ENCODE peak calls at places on chromosomes 2 and 18, in ten cellular contexts. D, C, F, N, X, W, K, O, Z and R are unnamed samples.
A peak's percentile ranks its signal among the peaks of the same experiment; 100 is the strongest.

GRCh38 chr2:162073776-162074578 is at the start of gene DPP4:
- DNase-seq in K (peak; percentile 17), C (no peak), W (no peak), X (peak; percentile 60), F (no peak), Z (peak; percentile 66), O (peak; percentile 22), N (peak; percentile 65), D (peak; percentile 81), R (peak; percentile 72)

GRCh38 chr2:64707276-64707675 is 53.6 kb upstream of the SERTAD2 start:
- DNase-seq in Z (no peak), O (no peak), X (no peak), W (no peak), F (no peak), D (no peak), K (no peak), C (no peak), N (no peak), R (no peak)

GRCh38 chr2:152065945-152066344 is 32.9 kb downstream of the CACNB4 start:
- DNase-seq in W (no peak), C (no peak), X (no peak), F (no peak), O (no peak), Z (no peak), D (no peak), N (no peak), K (no peak), R (no peak)

GRCh38 chr2:23500836-23501235 is 115.9 kb downstream of the KLHL29 start:
- DNase-seq in N (no peak), Z (no peak), W (no peak), X (no peak), D (no peak), O (no peak), K (no peak), F (no peak), C (no peak), R (no peak)

GRCh38 chr2:55159037-55159651 is 72.9 kb downstream of the CLHC1 start:
- DNase-seq in X (no peak), Z (no peak), O (no peak), W (peak; percentile 34), F (no peak), D (peak; percentile 69), K (no peak), C (peak; percentile 28), N (peak; percentile 73), R (peak; percentile 78)

GRCh38 chr2:110097506-110098220 is 18.0 kb downstream of the MALL start:
- DNase-seq in F (no peak), X (no peak), W (no peak), O (no peak), Z (peak; percentile 13), D (peak; percentile 78), K (no peak), N (no peak), C (no peak), R (no peak)

GRCh38 chr2:67453365-67453764 is 56.2 kb downstream of the ETAA1 start:
- DNase-seq in C (no peak), N (no peak), W (no peak), K (no peak), O (peak; percentile 70), Z (no peak), F (no peak), D (no peak), X (no peak), R (no peak)

GRCh38 chr2:55158111-55158814 is 73.8 kb downstream of the CLHC1 start:
- DNase-seq in W (no peak), K (no peak), F (no peak), D (no peak), X (no peak), Z (no peak), N (no peak), C (no peak), O (no peak), R (no peak)

GRCh38 chr18:70376137-70376913 is 87.5 kb downstream of the SOCS6 start:
- DNase-seq in X (no peak), F (no peak), O (no peak), D (no peak), C (no peak), K (no peak), W (no peak), N (no peak), Z (no peak), R (no peak)

GRCh38 chr18:56648307-56648706 is 2.9 kb upstream of the WDR7 start:
- DNase-seq in X (no peak), Z (no peak), C (no peak), D (no peak), F (no peak), K (no peak), W (no peak), O (no peak), N (no peak), R (no peak)

GRCh38 chr2:46632349-46632748 is 153.0 kb downstream of the TMEM247 start:
- DNase-seq in X (peak; percentile 24), N (no peak), D (no peak), W (peak; percentile 8), F (peak; percentile 36), Z (no peak), C (no peak), K (no peak), O (peak; percentile 77), R (no peak)

GRCh38 chr2:116809074-116809473 is 1005.4 kb upstream of the DDX18 start:
- DNase-seq in X (no peak), W (no peak), D (no peak), Z (no peak), C (no peak), F (no peak), N (no peak), K (no peak), O (no peak), R (no peak)

GRCh38 chr2:128322651-128323491 is 4.2 kb upstream of the HS6ST1 start:
- DNase-seq in O (no peak), W (no peak), F (peak; percentile 19), Z (peak; percentile 57), X (no peak), D (peak; percentile 74), C (no peak), N (peak; percentile 58), K (no peak), R (peak; percentile 75)

GRCh38 chr2:70936165-70936978 is 672 bp downstream of the ATP6V1B1 start:
- DNase-seq in F (no peak), X (no peak), Z (peak; percentile 20), C (peak; percentile 24), O (no peak), D (no peak), N (no peak), K (no peak), W (no peak), R (no peak)

GRCh38 chr2:4219571-4219970 is 516.2 kb downstream of the DCDC2C start:
- DNase-seq in K (no peak), W (no peak), F (no peak), N (no peak), Z (no peak), C (no peak), X (peak; percentile 3), O (no peak), D (no peak), R (no peak)

GRCh38 chr2:170276926-170277571 is 99.1 kb downstream of the MYO3B start:
- DNase-seq in O (no peak), D (no peak), K (no peak), F (no peak), W (no peak), C (no peak), X (peak; percentile 32), N (no peak), Z (no peak), R (no peak)

GRCh38 chr2:96538487-96539214 is 2.1 kb downstream of the ARID5A start:
- DNase-seq in Z (peak; percentile 91), X (peak; percentile 40), N (peak; percentile 89), K (peak; percentile 78), F (no peak), O (no peak), W (no peak), C (no peak), D (peak; percentile 87), R (peak; percentile 86)

GRCh38 chr2:9174771-9175441 is 31.7 kb upstream of the ASAP2 start:
- DNase-seq in O (peak; percentile 92), D (no peak), N (no peak), F (no peak), W (peak; percentile 22), C (peak; percentile 98), Z (peak; percentile 61), X (peak; percentile 54), K (no peak), R (no peak)

GRCh38 chr18:74402806-74403433 is 54.2 kb downstream of the DIPK1C start:
- DNase-seq in N (no peak), X (peak; percentile 57), C (no peak), W (no peak), O (no peak), Z (peak; percentile 34), D (no peak), F (no peak), K (no peak), R (no peak)

GRCh38 chr2:151632993-151633592 is 101.2 kb downstream of the NEB start:
- DNase-seq in N (no peak), W (no peak), K (no peak), F (no peak), C (no peak), Z (no peak), O (peak; percentile 22), D (no peak), X (no peak), R (no peak)

GRCh38 chr2:152301131-152301530 is 33.8 kb upstream of the FMNL2 start:
- DNase-seq in N (no peak), K (no peak), Z (no peak), C (no peak), F (no peak), O (no peak), D (no peak), X (no peak), W (no peak), R (no peak)

GRCh38 chr18:61892683-61893303 is at the start of gene RNF152:
- DNase-seq in K (no peak), Z (peak; percentile 70), N (peak; percentile 47), O (peak; percentile 25), D (peak; percentile 63), F (peak; percentile 62), X (peak; percentile 64), C (no peak), W (no peak), R (peak; percentile 75)

GRCh38 chr2:165697727-165698620 is 96.1 kb downstream of the GALNT3 start:
- DNase-seq in C (no peak), X (no peak), N (no peak), D (no peak), W (no peak), F (no peak), O (no peak), Z (peak; percentile 51), K (no peak), R (no peak)